ENCODE peak calls at places on chromosomes 6 and 20, in nine cellular contexts. V is fibroblast of lung; B is uterus; Y is mucosa of descending colon; M is upper lobe of left lung; J is H9; E is lung; U is CD8-positive, alpha-beta T cell; D is left ventricle myocardium inferior. Q is an unnamed sample.
A peak's percentile ranks its signal among the peaks of the same experiment; 100 is the strongest.

GRCh38 chr6:107813555-107814194 is 10.4 kb downstream of the SCML4 start:
- DNase-seq in U (no peak), E (no peak), V (no peak), D (no peak), J (no peak), M (no peak), B (no peak), Y (no peak), Q (no peak)

GRCh38 chr6:136927313-136927712 is 5.2 kb downstream of the SLC35D3 start:
- DNase-seq in U (no peak), J (peak; percentile 51), Y (no peak), D (no peak), B (no peak), M (no peak), V (no peak), E (no peak), Q (peak; percentile 72)

GRCh38 chr6:12266571-12266970 is 23.6 kb upstream of the EDN1 start:
- DNase-seq in D (no peak), E (no peak), J (no peak), U (no peak), B (no peak), M (no peak), V (peak; percentile 90), Y (no peak), Q (no peak)

GRCh38 chr20:35953411-35954199 is 697 bp downstream of the SCAND1 start:
- DNase-seq in Y (peak; percentile 49), M (peak; percentile 43), B (no peak), V (peak; percentile 51), E (peak; percentile 51), D (peak; percentile 48), U (peak; percentile 41), J (peak; percentile 36), Q (peak; percentile 61)

GRCh38 chr6:143961868-143962643 is 46.0 kb downstream of the PLAGL1 start:
- DNase-seq in M (no peak), E (no peak), J (no peak), D (no peak), Y (no peak), V (no peak), B (no peak), U (no peak), Q (no peak)

GRCh38 chr6:27213544-27214125 is 33.9 kb upstream of the PRSS16 start:
- DNase-seq in M (no peak), E (no peak), J (peak; percentile 73), B (no peak), V (peak; percentile 40), U (no peak), Y (no peak), D (no peak), Q (peak; percentile 82)

GRCh38 chr20:53828673-53829085 is 235.0 kb upstream of the ZNF217 start:
- DNase-seq in E (no peak), M (no peak), Y (peak; percentile 43), B (peak; percentile 69), J (no peak), D (no peak), U (no peak), V (peak; percentile 93), Q (peak; percentile 67)

GRCh38 chr6:152110878-152111820 is 303.7 kb downstream of the ESR1 start:
- DNase-seq in B (no peak), U (no peak), Y (no peak), M (no peak), V (peak; percentile 27), J (no peak), D (peak; percentile 64), E (no peak), Q (no peak)

GRCh38 chr6:11653028-11653583 is 115.6 kb downstream of the TMEM170B start:
- DNase-seq in V (peak; percentile 95), J (no peak), U (no peak), E (no peak), B (peak; percentile 50), Y (peak; percentile 9), D (no peak), M (no peak), Q (peak; percentile 99)

GRCh38 chr6:114997813-114998292 is 655.0 kb upstream of the HS3ST5 start:
- DNase-seq in M (no peak), U (no peak), Y (no peak), D (no peak), E (no peak), B (no peak), V (no peak), J (no peak), Q (no peak)

GRCh38 chr20:57507477-57507876 is 17.5 kb downstream of the CTCFL start:
- DNase-seq in B (no peak), Y (no peak), D (no peak), V (peak; percentile 51), J (no peak), E (no peak), U (no peak), M (no peak), Q (no peak)

GRCh38 chr20:31722388-31723281 is at the start of gene BCL2L1:
- DNase-seq in V (peak; percentile 79), U (peak; percentile 16), D (peak; percentile 88), J (peak; percentile 81), B (peak; percentile 80), Y (peak; percentile 83), E (peak; percentile 89), M (peak; percentile 85), Q (peak; percentile 93)

GRCh38 chr20:34402461-34402860 is 39.4 kb downstream of the ITCH start:
- DNase-seq in D (no peak), J (no peak), E (no peak), U (no peak), Y (no peak), V (peak; percentile 10), M (no peak), B (no peak), Q (peak; percentile 10)

GRCh38 chr6:87393026-87393622 is 14.6 kb upstream of the CFAP206 start:
- DNase-seq in U (no peak), Y (peak; percentile 70), J (no peak), V (peak; percentile 63), D (no peak), B (no peak), E (no peak), M (no peak), Q (peak; percentile 65)

GRCh38 chr20:58073945-58074920 is 154.2 kb downstream of the ANKRD60 start:
- DNase-seq in B (no peak), J (no peak), V (peak; percentile 81), E (peak; percentile 30), D (no peak), U (no peak), Y (peak; percentile 29), M (peak; percentile 16), Q (peak; percentile 23)

GRCh38 chr20:33423141-33423834 is 20.3 kb downstream of the SNTA1 start:
- DNase-seq in E (no peak), J (no peak), Y (no peak), V (peak; percentile 81), M (no peak), B (peak; percentile 55), D (peak; percentile 79), U (no peak), Q (no peak)

GRCh38 chr20:3923818-3924217 is 34.6 kb downstream of the PANK2 start:
- DNase-seq in D (no peak), M (no peak), Y (no peak), U (no peak), V (peak; percentile 66), J (no peak), E (no peak), B (no peak), Q (no peak)
- H3K4me1 ChIP-seq in D (peaks cover 62% of the 10 kb centered on the region), M (peaks cover 39% of the 10 kb centered on the region), Y (no peaks in the 10 kb centered on the region), U (peaks cover 4% of the 10 kb centered on the region), V (peaks cover 7% of the 10 kb centered on the region), J (peaks cover 6% of the 10 kb centered on the region), E (peaks cover 4% of the 10 kb centered on the region), B (no peaks in the 10 kb centered on the region), Q (no peaks in the 10 kb centered on the region)

GRCh38 chr6:501891-502601 is 110.5 kb downstream of the IRF4 start:
- DNase-seq in E (no peak), B (no peak), D (no peak), V (no peak), M (no peak), U (peak; percentile 5), Y (peak; percentile 19), J (no peak), Q (peak; percentile 8)
- H3K4me1 ChIP-seq in E (peaks cover 5% of the 10 kb centered on the region), B (no peaks in the 10 kb centered on the region), D (peaks cover 9% of the 10 kb centered on the region), V (no peaks in the 10 kb centered on the region), M (no peaks in the 10 kb centered on the region), U (peaks cover 37% of the 10 kb centered on the region), Y (no peaks in the 10 kb centered on the region), J (no peaks in the 10 kb centered on the region), Q (no peaks in the 10 kb centered on the region)

GRCh38 chr20:22575737-22576136 is 8.6 kb downstream of the FOXA2 start:
- DNase-seq in Y (no peak), M (no peak), D (no peak), E (no peak), B (no peak), U (no peak), J (no peak), V (no peak), Q (peak; percentile 73)
- H3K4me1 ChIP-seq in Y (peaks cover 14% of the 10 kb centered on the region), M (peaks cover 10% of the 10 kb centered on the region), D (peaks cover 22% of the 10 kb centered on the region), E (peaks cover 1% of the 10 kb centered on the region), B (no peaks in the 10 kb centered on the region), U (no peaks in the 10 kb centered on the region), J (peaks cover 4% of the 10 kb centered on the region), V (no peaks in the 10 kb centered on the region), Q (peaks cover 13% of the 10 kb centered on the region)

GRCh38 chr20:50388733-50389436 is 121.3 kb upstream of the PTPN1 start:
- DNase-seq in U (no peak), E (no peak), B (no peak), M (no peak), J (no peak), D (no peak), V (no peak), Y (no peak), Q (no peak)

GRCh38 chr20:50385733-50386640 is 124.2 kb upstream of the PTPN1 start:
- DNase-seq in B (no peak), M (peak; percentile 61), Y (no peak), D (no peak), E (no peak), V (no peak), J (no peak), U (peak; percentile 42), Q (no peak)

GRCh38 chr20:50387218-50387995 is 122.8 kb upstream of the PTPN1 start:
- DNase-seq in E (no peak), B (no peak), J (no peak), U (no peak), V (no peak), D (no peak), Y (no peak), M (no peak), Q (no peak)

GRCh38 chr20:50387996-50388332 is 122.2 kb upstream of the PTPN1 start:
- DNase-seq in Y (no peak), D (no peak), V (peak; percentile 29), E (no peak), U (no peak), J (no peak), M (no peak), B (no peak), Q (no peak)

DNA sequence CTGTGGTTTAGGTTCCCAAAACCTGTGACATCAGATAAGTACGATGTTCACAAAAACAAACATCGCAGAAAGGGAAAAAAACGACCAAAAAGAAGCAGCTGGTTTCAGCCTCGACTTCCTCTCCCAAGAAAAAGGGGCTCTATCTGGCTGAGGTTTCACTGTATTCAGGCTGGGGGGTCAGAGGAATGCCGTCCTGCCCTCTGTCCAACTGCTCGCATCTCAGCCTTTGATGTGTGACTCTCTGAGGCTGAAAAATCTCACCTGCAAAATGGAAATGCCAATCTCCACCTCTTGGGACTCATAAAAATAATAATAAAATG is 123.6 kb upstream of the PTPN1 start:
- DNase-seq in Y (no peak), U (no peak), J (no peak), B (no peak), M (no peak), V (no peak), D (no peak), E (no peak), Q (no peak)
- H3K4me1 ChIP-seq in Y (peaks cover 35% of the 10 kb centered on the region), U (peaks cover 41% of the 10 kb centered on the region), J (no peaks in the 10 kb centered on the region), B (no peaks in the 10 kb centered on the region), M (peaks cover 39% of the 10 kb centered on the region), V (no peaks in the 10 kb centered on the region), D (peaks cover 48% of the 10 kb centered on the region), E (peaks cover 17% of the 10 kb centered on the region), Q (no peaks in the 10 kb centered on the region)